ENCODE peak calls at places on chromosomes 12 and 14, in nine cellular contexts. V, C, E, Q, U, R, S, A and F are unnamed samples.

GRCh38 chr12:5051334-5051733 is 7.7 kb downstream of the KCNA5 start:
- DNase-seq in V (no peak), E (no peak), S (no peak), U (no peak), A (no peak), R (no peak), Q (no peak), C (no peak), F (no peak)

GRCh38 chr12:124441443-124442190 is 125.8 kb downstream of the NCOR2 start:
- DNase-seq in S (no peak), V (no peak), A (peak), R (no peak), U (no peak), C (no peak), E (no peak), Q (no peak), F (no peak)

GRCh38 chr14:101960225-101960624 is 4.1 kb upstream of the DYNC1H1 start:
- DNase-seq in Q (no peak), A (no peak), C (no peak), R (peak), V (no peak), E (no peak), S (peak), U (peak), F (no peak)

GRCh38 chr14:87896393-87897380 is 96.3 kb downstream of the GALC start:
- DNase-seq in U (no peak), V (peak), S (peak), Q (no peak), E (no peak), C (no peak), R (peak), A (peak), F (no peak)

GRCh38 chr12:34391771-34392581 is 369.7 kb downstream of the ALG10 start:
- DNase-seq in C (no peak), V (no peak), E (no peak), U (no peak), A (no peak), R (no peak), Q (no peak), S (no peak), F (peak)

GRCh38 chr14:52352546-52352945 is 38.4 kb downstream of the PTGER2 start:
- DNase-seq in A (no peak), V (no peak), Q (no peak), U (no peak), C (no peak), S (no peak), R (no peak), E (no peak), F (no peak)

GRCh38 chr14:56555921-56556570 is 23.6 kb upstream of the TMEM260 start:
- DNase-seq in S (peak), E (no peak), C (no peak), A (peak), Q (no peak), U (no peak), V (peak), R (no peak), F (no peak)

GRCh38 chr12:31796270-31796951 is 67.6 kb upstream of the AMN1 start:
- DNase-seq in A (no peak), C (no peak), E (no peak), V (no peak), Q (no peak), U (no peak), R (no peak), S (no peak), F (no peak)

GRCh38 chr14:61561657-61562276 is 133.5 kb upstream of the HIF1A start:
- DNase-seq in S (peak), R (no peak), C (peak), Q (no peak), U (no peak), E (no peak), V (peak), A (peak), F (no peak)

GRCh38 chr14:81737938-81738337 is 204.3 kb upstream of the SEL1L start:
- DNase-seq in R (no peak), C (no peak), S (no peak), V (no peak), U (no peak), E (no peak), Q (no peak), A (no peak), F (no peak)

GRCh38 chr12:442235-442884 is 17.4 kb upstream of the B4GALNT3 start:
- DNase-seq in R (peak), Q (no peak), S (peak), E (no peak), V (peak), C (no peak), A (peak), U (peak), F (no peak)

GRCh38 chr14:100783630-100784321 is 42.1 kb upstream of the MEG3 start:
- DNase-seq in A (no peak), U (no peak), V (peak), E (no peak), Q (no peak), R (no peak), C (no peak), S (no peak), F (no peak)

GRCh38 chr12:22054155-22054554 is 8.1 kb downstream of the CMAS start:
- DNase-seq in E (no peak), R (no peak), Q (no peak), S (no peak), A (no peak), C (no peak), U (no peak), V (no peak), F (no peak)

GRCh38 chr12:45518516-45519235 is 210.8 kb upstream of the ARID2 start:
- DNase-seq in R (peak), E (peak), V (no peak), Q (peak), U (peak), S (no peak), C (no peak), A (no peak), F (no peak)

GRCh38 chr12:98751580-98752115 is 106.6 kb downstream of the APAF1 start:
- DNase-seq in S (no peak), V (no peak), A (peak), C (no peak), U (no peak), Q (no peak), R (no peak), E (no peak), F (no peak)

GRCh38 chr14:74015178-74015577 is 3.9 kb downstream of the ENTPD5 start:
- DNase-seq in C (no peak), R (no peak), U (no peak), S (no peak), V (no peak), Q (no peak), E (no peak), A (no peak), F (no peak)

GRCh38 chr12:68521321-68521839 is 89.3 kb upstream of the RAP1B start:
- DNase-seq in U (no peak), R (no peak), E (no peak), Q (no peak), S (peak), A (peak), V (no peak), C (no peak), F (no peak)

GRCh38 chr12:84741727-84742126 is 170.9 kb downstream of the SLC6A15 start:
- DNase-seq in S (no peak), A (no peak), U (no peak), C (no peak), V (peak), R (no peak), E (no peak), Q (no peak), F (no peak)

GRCh38 chr12:58639323-58639934 is 280.9 kb downstream of the LRIG3 start:
- DNase-seq in C (no peak), A (peak), S (no peak), V (no peak), E (no peak), Q (no peak), R (no peak), U (no peak), F (no peak)

GRCh38 chr14:34682787-34683321 is 31.5 kb downstream of the CFL2 start:
- DNase-seq in C (no peak), A (peak), Q (no peak), V (no peak), R (no peak), U (no peak), S (no peak), E (peak), F (no peak)

GRCh38 chr12:11821386-11821785 is 171.9 kb downstream of the ETV6 start:
- DNase-seq in S (no peak), R (no peak), C (no peak), Q (no peak), U (no peak), V (no peak), E (no peak), A (no peak), F (no peak)

GRCh38 chr12:27865421-27865820 is 85.4 kb upstream of the MANSC4 start:
- DNase-seq in U (no peak), V (no peak), S (no peak), A (peak), C (no peak), E (no peak), R (no peak), Q (no peak), F (no peak)

GRCh38 chr12:7512528-7512927 is 9.0 kb upstream of the CD163 start:
- DNase-seq in R (no peak), V (no peak), Q (no peak), E (no peak), U (no peak), A (peak), C (no peak), S (peak), F (no peak)

GRCh38 chr12:69694123-69694522 is 5.0 kb downstream of the BEST3 start:
- DNase-seq in Q (no peak), E (no peak), V (no peak), C (no peak), S (no peak), R (no peak), A (no peak), U (no peak), F (no peak)

GRCh38 chr12:115700896-115701465 is 576.5 kb downstream of the MED13L start:
- DNase-seq in E (no peak), Q (no peak), S (no peak), A (peak), V (no peak), C (no peak), U (no peak), R (no peak), F (no peak)

GRCh38 chr12:106249411-106250135 is 1.8 kb upstream of the CKAP4 start:
- DNase-seq in A (no peak), E (no peak), V (no peak), S (no peak), Q (no peak), R (no peak), U (no peak), C (no peak), F (no peak)

GRCh38 chr14:89625208-89625987 is 208.4 kb upstream of the FOXN3 start:
- DNase-seq in C (no peak), Q (no peak), R (no peak), A (no peak), V (peak), U (no peak), E (no peak), S (no peak), F (no peak)

GRCh38 chr14:104383931-104384775 is 195.4 kb upstream of the C14orf180 start:
- DNase-seq in C (no peak), U (no peak), S (no peak), A (peak), V (no peak), E (no peak), Q (no peak), R (no peak), F (peak)

GRCh38 chr14:62428429-62429203 is 616.6 kb downstream of the KCNH5 start:
- DNase-seq in A (peak), S (no peak), R (no peak), E (no peak), V (no peak), U (no peak), Q (no peak), C (no peak), F (no peak)

GRCh38 chr14:54291491-54292191 is 105.2 kb upstream of the CDKN3 start:
- DNase-seq in E (no peak), S (no peak), V (no peak), Q (no peak), R (no peak), U (no peak), A (peak), C (no peak), F (no peak)

GRCh38 chr12:98820005-98820404 is 174.9 kb downstream of the APAF1 start:
- DNase-seq in U (no peak), R (no peak), C (no peak), S (no peak), Q (no peak), E (no peak), V (no peak), A (no peak), F (no peak)

GRCh38 chr12:80443974-80444666 is at the start of gene PTPRQ:
- DNase-seq in V (no peak), C (no peak), S (no peak), A (peak), Q (no peak), R (no peak), U (no peak), E (no peak), F (no peak)

GRCh38 chr12:1357171-1357570 is 237.2 kb downstream of the FBXL14 start:
- DNase-seq in Q (no peak), U (no peak), S (no peak), E (no peak), R (no peak), A (peak), C (no peak), V (no peak), F (no peak)

GRCh38 chr12:14841761-14842160 is 1.6 kb downstream of the ART4 start:
- DNase-seq in A (peak), Q (no peak), E (no peak), R (no peak), V (no peak), S (peak), U (no peak), C (no peak), F (peak)